ENCODE peak calls at places on chromosome 20, in seven cellular contexts. O is astrocyte of the spinal cord, S is left lobe of liver, Z is hypothalamus, C is NCI-H774, L is foreskin melanocyte, G is substantia nigra. Y is an unnamed sample.

GRCh38 chr20:43925215-43925614 is 10.6 kb downstream of the TOX2 start:
- DNase-seq in S (no peak), C (no peak), L (peak), G (no peak), O (no peak), Z (no peak), Y (no peak)

GRCh38 chr20:1427457-1428054 is 34.7 kb upstream of the FKBP1A start:
- DNase-seq in Z (no peak), O (peak), C (peak), S (no peak), L (no peak), G (no peak), Y (no peak)

GRCh38 chr20:32909896-32910571 is 51.3 kb downstream of the EFCAB8 start:
- DNase-seq in O (no peak), G (no peak), C (no peak), Z (no peak), L (no peak), S (no peak), Y (no peak)

GRCh38 chr20:45153756-45154155 is 20.9 kb upstream of the PI3 start:
- DNase-seq in L (no peak), G (no peak), C (no peak), Z (no peak), O (no peak), S (no peak), Y (no peak)

GRCh38 chr20:54389872-54390271 is 85.5 kb upstream of the DOK5 start:
- DNase-seq in S (no peak), G (no peak), L (no peak), O (no peak), C (no peak), Z (no peak), Y (no peak)

GRCh38 chr20:9482180-9482579 is 32.2 kb upstream of the LAMP5 start:
- DNase-seq in C (no peak), Z (no peak), S (no peak), G (no peak), O (no peak), L (no peak), Y (no peak)

GRCh38 chr20:49344975-49345374 is 67.1 kb upstream of the ZNFX1 start:
- DNase-seq in O (peak), L (peak), G (no peak), C (no peak), Z (no peak), S (no peak), Y (no peak)

GRCh38 chr20:2314759-2315439 is 19.1 kb downstream of the TGM3 start:
- DNase-seq in O (peak), Z (no peak), G (no peak), S (no peak), C (peak), L (no peak), Y (no peak)

GRCh38 chr20:50136822-50137599 is 16.5 kb downstream of the PEDS1 start:
- DNase-seq in O (no peak), G (no peak), Z (no peak), S (no peak), L (no peak), C (no peak), Y (no peak)

GRCh38 chr20:53819973-53820451 is 226.4 kb upstream of the ZNF217 start:
- DNase-seq in G (no peak), O (no peak), S (peak), Z (no peak), L (no peak), C (no peak), Y (no peak)

GRCh38 chr20:32820698-32821378 is 1.1 kb downstream of the MAPRE1 start:
- DNase-seq in S (no peak), C (no peak), Z (no peak), O (no peak), G (no peak), L (peak), Y (no peak)

GRCh38 chr20:58702161-58702510 is 9.5 kb downstream of the NPEPL1 start:
- DNase-seq in G (no peak), C (no peak), S (peak), O (no peak), L (no peak), Z (no peak), Y (no peak)

GRCh38 chr20:47380481-47380880 is 24.0 kb upstream of the ZMYND8 start:
- DNase-seq in Z (no peak), G (no peak), S (no peak), O (no peak), C (no peak), L (no peak), Y (no peak)

GRCh38 chr20:59122377-59122932 is 41.2 kb upstream of the ZNF831 start:
- DNase-seq in L (no peak), O (no peak), Z (no peak), C (no peak), S (no peak), G (no peak), Y (no peak)

GRCh38 chr20:50898475-50898874 is 32.8 kb downstream of the ADNP start:
- DNase-seq in S (no peak), O (no peak), L (no peak), C (no peak), G (no peak), Z (no peak), Y (no peak)

GRCh38 chr20:53739799-53740785 is 146.5 kb upstream of the ZNF217 start:
- DNase-seq in L (peak), C (no peak), S (no peak), O (no peak), Z (no peak), G (no peak), Y (no peak)

GRCh38 chr20:51237790-51238189 is 214.9 kb upstream of the KCNG1 start:
- DNase-seq in Z (no peak), O (no peak), G (no peak), L (no peak), C (no peak), S (no peak), Y (no peak)

GRCh38 chr20:62309947-62310756 is 7.4 kb downstream of the ADRM1 start:
- DNase-seq in S (no peak), O (no peak), Z (no peak), C (no peak), L (no peak), G (no peak), Y (no peak)

GRCh38 chr20:43911066-43911465 is 3.6 kb upstream of the TOX2 start:
- DNase-seq in L (no peak), C (no peak), O (peak), S (no peak), G (no peak), Z (no peak), Y (no peak)

GRCh38 chr20:38680492-38681118 is 43.7 kb upstream of the SLC32A1 start:
- DNase-seq in G (no peak), O (peak), L (peak), S (no peak), C (no peak), Z (no peak), Y (no peak)

GRCh38 chr20:53949319-53949839 is 121.0 kb downstream of the BCAS1 start:
- DNase-seq in G (no peak), L (no peak), S (no peak), Z (no peak), C (no peak), O (peak), Y (no peak)

GRCh38 chr20:50610212-50610718 is 81.1 kb downstream of the RIPOR3 start:
- DNase-seq in L (no peak), S (no peak), C (no peak), O (no peak), Z (no peak), G (no peak), Y (no peak)

GRCh38 chr20:63521602-63522001 is 1.0 kb downstream of the PPDPF start:
- DNase-seq in G (no peak), Z (no peak), C (no peak), O (no peak), L (no peak), S (no peak), Y (no peak)

GRCh38 chr20:36017034-36017951 is 48.9 kb downstream of the CNBD2 start:
- DNase-seq in O (peak), S (no peak), Z (no peak), L (peak), G (no peak), C (no peak), Y (no peak)

GRCh38 chr20:21103582-21104465 is 2.3 kb downstream of the LINC00237 start:
- DNase-seq in L (no peak), O (no peak), Z (no peak), S (no peak), C (no peak), G (no peak), Y (no peak)

GRCh38 chr20:16106191-16106849 is 466.9 kb downstream of the KIF16B start:
- DNase-seq in Z (no peak), O (no peak), C (no peak), L (no peak), S (no peak), G (no peak), Y (no peak)

GRCh38 chr20:834151-834747 is 734 bp downstream of the FAM110A start:
- DNase-seq in Z (no peak), C (no peak), S (no peak), O (no peak), L (no peak), G (no peak), Y (no peak)

GRCh38 chr20:13857304-13857703 is 72.5 kb downstream of the NDUFAF5 start:
- DNase-seq in O (no peak), C (peak), L (no peak), S (peak), G (no peak), Z (no peak), Y (no peak)

GRCh38 chr20:36875702-36876472 is at the start of gene TLDC2:
- DNase-seq in C (no peak), G (no peak), O (no peak), S (no peak), Z (no peak), L (no peak), Y (no peak)

GRCh38 chr20:51221791-51222408 is 199.0 kb upstream of the KCNG1 start:
- DNase-seq in G (no peak), S (no peak), L (no peak), O (peak), C (no peak), Z (no peak), Y (no peak)

GRCh38 chr20:1907586-1907985 is 12.4 kb downstream of the SIRPA start:
- DNase-seq in O (peak), L (no peak), S (no peak), C (no peak), Z (no peak), G (no peak), Y (no peak)

GRCh38 chr20:16391003-16391402 is 182.2 kb downstream of the KIF16B start:
- DNase-seq in O (no peak), G (no peak), S (no peak), C (no peak), Z (no peak), L (no peak), Y (no peak)

GRCh38 chr20:63355781-63356295 is 5.3 kb downstream of the CHRNA4 start:
- DNase-seq in C (no peak), S (no peak), Z (no peak), O (no peak), L (no peak), G (no peak), Y (no peak)

GRCh38 chr20:61924211-61924857 is 141.3 kb downstream of the TAF4 start:
- DNase-seq in O (no peak), G (no peak), S (no peak), L (no peak), C (no peak), Z (no peak), Y (no peak)